ENCODE peak calls at places on chromosomes 13 and 19, in eight cellular contexts. D is thoracic aorta; R is Calu3; J is glutamatergic neuron; P is IMR-90; X is CD4-positive, alpha-beta T cell; U is progenitor cell of endocrine pancreas; E is mesothelial cell of epicardium. V is an unnamed sample.
A peak's percentile ranks its signal among the peaks of the same experiment; 100 is the strongest.

GRCh38 chr13:59247166-59247565 is 916.6 kb downstream of the DIAPH3 start:
- DNase-seq in P (no peak), E (no peak), X (no peak), U (no peak), R (no peak), D (no peak), J (no peak), V (no peak)

GRCh38 chr19:49798574-49798973 is 14.5 kb downstream of the FUZ start:
- DNase-seq in E (no peak), D (no peak), R (no peak), J (no peak), P (no peak), U (no peak), X (no peak), V (no peak)

GRCh38 chr13:24683833-24684599 is 3.8 kb downstream of the ATP12A start:
- DNase-seq in X (peak; percentile 58), P (peak; percentile 23), U (peak; percentile 67), D (no peak), E (peak; percentile 54), R (peak; percentile 82), J (peak; percentile 86), V (peak; percentile 82)

GRCh38 chr19:7904074-7905020 is 670 bp downstream of the MAP2K7 start:
- DNase-seq in J (peak; percentile 55), R (no peak), E (no peak), D (no peak), X (no peak), U (no peak), P (no peak), V (peak; percentile 87)

GRCh38 chr13:41458939-41459753 is 1.8 kb downstream of the RGCC start:
- DNase-seq in R (peak; percentile 65), J (no peak), E (no peak), X (peak; percentile 59), P (peak; percentile 72), U (no peak), D (no peak), V (peak; percentile 67)

GRCh38 chr19:12858041-12858928 is 20.0 kb downstream of the MAST1 start:
- DNase-seq in R (no peak), P (no peak), J (no peak), X (no peak), D (no peak), U (no peak), E (no peak), V (no peak)

GRCh38 chr19:2974342-2974932 is 2.9 kb upstream of the TLE6 start:
- DNase-seq in J (no peak), D (no peak), X (no peak), P (no peak), U (no peak), E (no peak), R (no peak), V (no peak)

GRCh38 chr13:63435668-63436275 is 2020.1 kb upstream of the PCDH20 start:
- DNase-seq in E (no peak), J (no peak), X (no peak), R (peak; percentile 0), U (no peak), D (no peak), P (peak; percentile 100), V (no peak)

GRCh38 chr13:99386911-99387788 is 80.0 kb upstream of the GPR183 start:
- DNase-seq in U (peak; percentile 24), R (peak; percentile 16), D (no peak), E (peak; percentile 37), X (peak; percentile 86), P (no peak), J (peak; percentile 45), V (peak; percentile 85)

GRCh38 chr13:113785051-113786010 is 26.3 kb downstream of the TMEM255B start:
- DNase-seq in P (peak; percentile 74), J (no peak), R (no peak), E (no peak), U (no peak), D (no peak), X (no peak), V (no peak)

DNA sequence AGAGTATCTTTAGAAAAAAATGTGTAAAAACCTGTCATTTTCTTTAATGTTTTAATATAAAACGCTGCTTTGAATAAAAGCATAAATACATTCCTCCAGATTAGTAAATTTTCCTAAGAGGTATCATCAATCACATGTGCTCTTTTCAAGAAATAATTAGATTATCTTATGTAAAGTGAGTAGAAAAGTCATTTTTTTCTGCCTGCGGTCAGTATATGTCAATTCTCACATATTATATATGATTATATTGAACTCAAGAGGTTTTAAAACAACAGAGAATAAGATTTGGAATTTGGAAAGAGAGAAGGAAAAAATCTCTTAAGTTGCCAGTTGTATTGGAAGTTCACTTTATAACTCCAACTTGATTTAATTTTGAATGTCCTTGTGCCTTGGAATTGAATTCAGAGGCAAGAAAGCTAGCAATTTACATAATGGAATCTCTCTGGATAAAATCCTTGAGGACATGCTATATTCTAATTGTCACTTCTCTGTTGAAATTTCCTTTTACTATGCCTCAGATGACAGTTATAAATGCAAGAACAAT is 740.1 kb upstream of the SPRY2 start:
- DNase-seq in E (no peak), P (no peak), J (no peak), D (no peak), R (no peak), X (no peak), U (no peak), V (no peak)
- TF ChIP-seq CTCF in E (no peak), P (no peak), J (no peak), D (no peak), R (no peak), X (no peak), U (no peak), V (no peak)

GRCh38 chr13:30429235-30429634 is 6.9 kb downstream of the UBE2L5 start:
- DNase-seq in E (no peak), U (no peak), J (no peak), R (no peak), P (no peak), X (no peak), D (no peak), V (no peak)
- TF ChIP-seq CTCF in E (no peak), U (no peak), J (no peak), R (no peak), P (no peak), X (no peak), D (no peak), V (no peak)

GRCh38 chr13:76820759-76821158 is 65.4 kb downstream of the KCTD12 start:
- DNase-seq in J (no peak), D (no peak), P (no peak), R (no peak), E (no peak), U (no peak), X (no peak), V (no peak)
- TF ChIP-seq CTCF in J (no peak), D (no peak), P (peak; percentile 4), R (no peak), E (no peak), U (no peak), X (no peak), V (no peak)

DNA sequence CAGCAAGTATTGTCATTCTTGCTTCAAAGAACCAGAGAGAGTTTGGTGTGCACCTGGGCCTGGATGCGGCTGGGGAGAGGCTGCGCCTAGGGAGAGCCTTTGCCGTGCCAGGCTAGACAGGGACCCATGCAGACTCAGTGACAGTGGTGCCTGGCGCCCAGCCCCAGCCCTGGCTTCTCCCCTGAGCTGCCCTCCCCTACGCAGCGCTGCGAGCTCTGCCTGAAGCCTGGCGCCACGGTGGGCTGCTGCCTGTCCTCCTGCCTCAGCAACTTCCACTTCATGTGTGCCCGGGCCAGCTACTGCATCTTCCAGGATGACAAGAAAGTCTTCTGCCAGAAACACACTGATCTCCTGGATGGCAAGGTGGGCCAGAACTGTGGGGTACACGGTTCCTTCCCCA is 12.0 kb downstream of the KMT2B start:
- DNase-seq in P (no peak), X (no peak), D (no peak), R (no peak), E (no peak), J (no peak), U (no peak), V (peak; percentile 14)
- TF ChIP-seq CTCF in P (no peak), X (no peak), D (no peak), R (no peak), E (no peak), J (no peak), U (no peak), V (no peak)

GRCh38 chr13:94121686-94122085 is 357.8 kb downstream of the DCT start:
- DNase-seq in E (no peak), D (no peak), J (no peak), U (no peak), X (no peak), P (peak; percentile 86), R (no peak), V (no peak)

GRCh38 chr13:94123543-94123942 is 355.9 kb downstream of the DCT start:
- DNase-seq in U (no peak), R (no peak), J (no peak), P (no peak), E (no peak), X (no peak), D (no peak), V (no peak)

GRCh38 chr13:94120878-94121277 is 358.6 kb downstream of the DCT start:
- DNase-seq in J (no peak), R (no peak), U (no peak), D (no peak), P (no peak), E (no peak), X (no peak), V (no peak)

GRCh38 chr13:94122300-94122699 is 357.2 kb downstream of the DCT start:
- DNase-seq in E (no peak), U (no peak), P (no peak), R (no peak), D (no peak), X (no peak), J (no peak), V (no peak)

GRCh38 chr13:94119360-94119936 is 360.0 kb downstream of the DCT start:
- DNase-seq in D (no peak), U (peak; percentile 32), X (no peak), R (no peak), E (no peak), P (no peak), J (no peak), V (no peak)
- TF ChIP-seq CTCF in D (no peak), U (peak; percentile 57), X (no peak), R (no peak), E (no peak), P (no peak), J (no peak), V (no peak)